ENCODE peak calls at places on chromosomes 4 and X, in eight cellular contexts. One of them, this sample, is unnamed.

GRCh38 chr4:109578846-109579245 is 18.8 kb downstream of the MCUB start:
- DNase-seq in T-helper 9 cell: no peak
- DNase-seq in NCI-H2171 treated with DMSO at 0.1 percent for 48 hours: no peak
- DNase-seq in cardiac fibroblast: no peak
- DNase-seq in substantia nigra: no peak
- DNase-seq in NCI-H1105: no peak
- DNase-seq in WERI-Rb-1: no peak
- DNase-seq in KBM-7: no peak
- DNase-seq in this sample: no peak

GRCh38 chr4:77104405-77105292 is 28.9 kb upstream of the CCNI start:
- DNase-seq in T-helper 9 cell: no peak
- DNase-seq in NCI-H2171 treated with DMSO at 0.1 percent for 48 hours: peak; percentile 91
- DNase-seq in cardiac fibroblast: peak; percentile 53
- DNase-seq in substantia nigra: peak; percentile 7
- DNase-seq in NCI-H1105: peak; percentile 10
- DNase-seq in WERI-Rb-1: no peak
- DNase-seq in KBM-7: peak; percentile 59
- DNase-seq in this sample: no peak

GRCh38 chr4:7960017-7960789 is 20.5 kb upstream of the AFAP1 start:
- DNase-seq in T-helper 9 cell: no peak
- DNase-seq in NCI-H2171 treated with DMSO at 0.1 percent for 48 hours: peak; percentile 58
- DNase-seq in cardiac fibroblast: no peak
- DNase-seq in substantia nigra: no peak
- DNase-seq in NCI-H1105: no peak
- DNase-seq in WERI-Rb-1: no peak
- DNase-seq in KBM-7: no peak
- DNase-seq in this sample: no peak

GRCh38 chr4:21879187-21879586 is 69.4 kb downstream of the KCNIP4 start:
- DNase-seq in T-helper 9 cell: no peak
- DNase-seq in NCI-H2171 treated with DMSO at 0.1 percent for 48 hours: no peak
- DNase-seq in cardiac fibroblast: peak; percentile 67
- DNase-seq in substantia nigra: no peak
- DNase-seq in NCI-H1105: no peak
- DNase-seq in WERI-Rb-1: peak; percentile 51
- DNase-seq in KBM-7: no peak
- DNase-seq in this sample: no peak

GRCh38 chr4:7217453-7218310 is 25.3 kb downstream of the SORCS2 start:
- DNase-seq in T-helper 9 cell: no peak
- DNase-seq in NCI-H2171 treated with DMSO at 0.1 percent for 48 hours: no peak
- DNase-seq in cardiac fibroblast: no peak
- DNase-seq in substantia nigra: no peak
- DNase-seq in NCI-H1105: no peak
- DNase-seq in WERI-Rb-1: no peak
- DNase-seq in KBM-7: no peak
- DNase-seq in this sample: no peak

GRCh38 chr4:155665054-155665453 is 1.6 kb upstream of the GUCY1A1 start:
- DNase-seq in T-helper 9 cell: no peak
- DNase-seq in NCI-H2171 treated with DMSO at 0.1 percent for 48 hours: no peak
- DNase-seq in cardiac fibroblast: no peak
- DNase-seq in substantia nigra: no peak
- DNase-seq in NCI-H1105: no peak
- DNase-seq in WERI-Rb-1: no peak
- DNase-seq in KBM-7: peak; percentile 68
- DNase-seq in this sample: no peak

GRCh38 chr4:8547912-8548730 is 32.1 kb upstream of the GPR78 start:
- DNase-seq in T-helper 9 cell: no peak
- DNase-seq in NCI-H2171 treated with DMSO at 0.1 percent for 48 hours: peak; percentile 69
- DNase-seq in cardiac fibroblast: no peak
- DNase-seq in substantia nigra: no peak
- DNase-seq in NCI-H1105: no peak
- DNase-seq in WERI-Rb-1: no peak
- DNase-seq in KBM-7: no peak
- DNase-seq in this sample: no peak

GRCh38 chrX:109889289-109890006 is 113.5 kb upstream of the TMEM164 start:
- DNase-seq in T-helper 9 cell: no peak
- DNase-seq in NCI-H2171 treated with DMSO at 0.1 percent for 48 hours: peak; percentile 0
- DNase-seq in cardiac fibroblast: peak; percentile 32
- DNase-seq in substantia nigra: no peak
- DNase-seq in NCI-H1105: no peak
- DNase-seq in WERI-Rb-1: no peak
- DNase-seq in KBM-7: peak; percentile 91
- DNase-seq in this sample: no peak

GRCh38 chr4:139815646-139816601 is 150.3 kb downstream of the MGST2 start:
- DNase-seq in T-helper 9 cell: no peak
- DNase-seq in NCI-H2171 treated with DMSO at 0.1 percent for 48 hours: no peak
- DNase-seq in cardiac fibroblast: peak; percentile 80
- DNase-seq in substantia nigra: no peak
- DNase-seq in NCI-H1105: no peak
- DNase-seq in WERI-Rb-1: no peak
- DNase-seq in KBM-7: peak; percentile 74
- DNase-seq in this sample: peak; percentile 80

GRCh38 chr4:166165829-166166420 is 292.9 kb downstream of the TLL1 start:
- DNase-seq in T-helper 9 cell: no peak
- DNase-seq in NCI-H2171 treated with DMSO at 0.1 percent for 48 hours: peak; percentile 67
- DNase-seq in cardiac fibroblast: peak; percentile 87
- DNase-seq in substantia nigra: no peak
- DNase-seq in NCI-H1105: peak; percentile 40
- DNase-seq in WERI-Rb-1: peak; percentile 37
- DNase-seq in KBM-7: peak; percentile 70
- DNase-seq in this sample: peak; percentile 48

GRCh38 chrX:149472620-149473019 is 32.5 kb downstream of the IDS start:
- DNase-seq in T-helper 9 cell: no peak
- DNase-seq in NCI-H2171 treated with DMSO at 0.1 percent for 48 hours: no peak
- DNase-seq in cardiac fibroblast: no peak
- DNase-seq in substantia nigra: no peak
- DNase-seq in NCI-H1105: no peak
- DNase-seq in WERI-Rb-1: no peak
- DNase-seq in KBM-7: no peak
- DNase-seq in this sample: peak; percentile 50

GRCh38 chr4:100590308-100590707 is 72.5 kb upstream of the EMCN start:
- DNase-seq in T-helper 9 cell: no peak
- DNase-seq in NCI-H2171 treated with DMSO at 0.1 percent for 48 hours: no peak
- DNase-seq in cardiac fibroblast: peak; percentile 44
- DNase-seq in substantia nigra: no peak
- DNase-seq in NCI-H1105: no peak
- DNase-seq in WERI-Rb-1: no peak
- DNase-seq in KBM-7: no peak
- DNase-seq in this sample: no peak

GRCh38 chr4:37522996-37523395 is 163.2 kb downstream of the RELL1 start:
- DNase-seq in T-helper 9 cell: no peak
- DNase-seq in NCI-H2171 treated with DMSO at 0.1 percent for 48 hours: no peak
- DNase-seq in cardiac fibroblast: peak; percentile 2
- DNase-seq in substantia nigra: no peak
- DNase-seq in NCI-H1105: no peak
- DNase-seq in WERI-Rb-1: no peak
- DNase-seq in KBM-7: no peak
- DNase-seq in this sample: peak; percentile 85

GRCh38 chrX:132216806-132217202 is 2.4 kb downstream of the RAP2C start:
- DNase-seq in T-helper 9 cell: no peak
- DNase-seq in NCI-H2171 treated with DMSO at 0.1 percent for 48 hours: no peak
- DNase-seq in cardiac fibroblast: peak; percentile 58
- DNase-seq in substantia nigra: no peak
- DNase-seq in NCI-H1105: peak; percentile 47
- DNase-seq in WERI-Rb-1: no peak
- DNase-seq in KBM-7: no peak
- DNase-seq in this sample: no peak

GRCh38 chrX:34300871-34301270 is 168.8 kb upstream of the FAM47A start:
- DNase-seq in T-helper 9 cell: no peak
- DNase-seq in NCI-H2171 treated with DMSO at 0.1 percent for 48 hours: peak; percentile 11
- DNase-seq in cardiac fibroblast: peak; percentile 71
- DNase-seq in substantia nigra: no peak
- DNase-seq in NCI-H1105: no peak
- DNase-seq in WERI-Rb-1: peak; percentile 50
- DNase-seq in KBM-7: peak; percentile 58
- DNase-seq in this sample: peak; percentile 3

GRCh38 chr4:39521253-39521908 is 5.9 kb downstream of the UGDH start:
- DNase-seq in T-helper 9 cell: no peak
- DNase-seq in NCI-H2171 treated with DMSO at 0.1 percent for 48 hours: no peak
- DNase-seq in cardiac fibroblast: peak; percentile 79
- DNase-seq in substantia nigra: no peak
- DNase-seq in NCI-H1105: no peak
- DNase-seq in WERI-Rb-1: no peak
- DNase-seq in KBM-7: no peak
- DNase-seq in this sample: no peak

This sample was measured in foreskin melanocyte.